ENCODE peak calls at places on chromosomes 7 and 10, in four cellular contexts. R is Caco-2, A is choroid plexus epithelial cell, E is ovary. I is an unnamed sample.

GRCh38 chr10:9709849-9710248 is 1307.8 kb upstream of the CELF2 start:
- DNase-seq in A (peak), E (no peak), R (no peak), I (no peak)

GRCh38 chr10:90964781-90965462 is 44.0 kb upstream of the ANKRD1 start:
- DNase-seq in R (no peak), E (no peak), A (no peak), I (no peak)

GRCh38 chr10:13759167-13759566 is 172.4 kb downstream of the PRPF18 start:
- DNase-seq in E (no peak), A (no peak), R (no peak), I (no peak)

GRCh38 chr10:102802920-102803534 is 34.2 kb downstream of the CYP17A1 start:
- DNase-seq in R (no peak), A (peak), E (peak), I (peak)

GRCh38 chr7:138396251-138397070 is 63.6 kb upstream of the TRIM24 start:
- DNase-seq in R (peak), E (no peak), A (no peak), I (no peak)

GRCh38 chr7:36967387-36967786 is 243.1 kb upstream of the AOAH start:
- DNase-seq in A (peak), E (peak), R (peak), I (peak)

GRCh38 chr7:953547-954327 is 743 bp downstream of the ADAP1 start:
- DNase-seq in A (no peak), E (peak), R (peak), I (no peak)

GRCh38 chr7:134435161-134435920 is 23.6 kb downstream of the AKR1B1 start:
- DNase-seq in E (no peak), R (peak), A (peak), I (no peak)

GRCh38 chr7:52764502-52765169 is 270.8 kb upstream of the POM121L12 start:
- DNase-seq in A (no peak), R (no peak), E (no peak), I (no peak)

GRCh38 chr7:30548762-30549344 is 44.2 kb upstream of the GGCT start:
- DNase-seq in E (peak), R (peak), A (peak), I (no peak)

GRCh38 chr10:35382096-35382495 is 45.8 kb downstream of the CCNY start:
- DNase-seq in E (no peak), R (no peak), A (no peak), I (no peak)

GRCh38 chr10:2097937-2098336 is 360.6 kb upstream of the ADARB2 start:
- DNase-seq in E (no peak), A (no peak), R (no peak), I (no peak)

GRCh38 chr7:2231992-2232765 is 566 bp downstream of the MAD1L1 start:
- DNase-seq in E (no peak), R (no peak), A (peak), I (no peak)

GRCh38 chr10:69503001-69503895 is 52.0 kb downstream of the TSPAN15 start:
- DNase-seq in R (no peak), A (no peak), E (no peak), I (no peak)

GRCh38 chr10:105727131-105727530 is 1086.0 kb downstream of the SORCS3 start:
- DNase-seq in E (no peak), A (no peak), R (no peak), I (no peak)

GRCh38 chr7:81715984-81716588 is 53.8 kb downstream of the HGF start:
- DNase-seq in R (peak), A (peak), E (no peak), I (no peak)

GRCh38 chr7:120603366-120603765 is 254.6 kb downstream of the TSPAN12 start:
- DNase-seq in E (no peak), A (no peak), R (no peak), I (no peak)

GRCh38 chr10:63438506-63439498 is 27.0 kb downstream of the JMJD1C start:
- DNase-seq in A (peak), R (peak), E (no peak), I (no peak)

GRCh38 chr7:13603661-13604060 is 385.8 kb downstream of the ETV1 start:
- DNase-seq in E (no peak), A (no peak), R (no peak), I (no peak)

GRCh38 chr7:22896917-22897316 is 74.3 kb upstream of the TOMM7 start:
- DNase-seq in A (no peak), R (peak), E (no peak), I (no peak)

GRCh38 chr10:31299119-31299518 is 19.9 kb upstream of the ZEB1 start:
- DNase-seq in E (no peak), R (no peak), A (peak), I (no peak)

GRCh38 chr7:61111-61510 is 131.3 kb upstream of the FAM20C start:
- DNase-seq in A (no peak), R (no peak), E (peak), I (no peak)

GRCh38 chr7:127348247-127348631 is 44.3 kb downstream of the ZNF800 start:
- DNase-seq in E (no peak), A (no peak), R (no peak), I (no peak)
- H3K4me3 ChIP-seq in E (peak), A (peak), R (peak), I (peak)

GRCh38 chr10:25934673-25935139 is 677 bp downstream of the MYO3A start:
- DNase-seq in A (no peak), E (no peak), R (no peak), I (no peak)

DNA sequence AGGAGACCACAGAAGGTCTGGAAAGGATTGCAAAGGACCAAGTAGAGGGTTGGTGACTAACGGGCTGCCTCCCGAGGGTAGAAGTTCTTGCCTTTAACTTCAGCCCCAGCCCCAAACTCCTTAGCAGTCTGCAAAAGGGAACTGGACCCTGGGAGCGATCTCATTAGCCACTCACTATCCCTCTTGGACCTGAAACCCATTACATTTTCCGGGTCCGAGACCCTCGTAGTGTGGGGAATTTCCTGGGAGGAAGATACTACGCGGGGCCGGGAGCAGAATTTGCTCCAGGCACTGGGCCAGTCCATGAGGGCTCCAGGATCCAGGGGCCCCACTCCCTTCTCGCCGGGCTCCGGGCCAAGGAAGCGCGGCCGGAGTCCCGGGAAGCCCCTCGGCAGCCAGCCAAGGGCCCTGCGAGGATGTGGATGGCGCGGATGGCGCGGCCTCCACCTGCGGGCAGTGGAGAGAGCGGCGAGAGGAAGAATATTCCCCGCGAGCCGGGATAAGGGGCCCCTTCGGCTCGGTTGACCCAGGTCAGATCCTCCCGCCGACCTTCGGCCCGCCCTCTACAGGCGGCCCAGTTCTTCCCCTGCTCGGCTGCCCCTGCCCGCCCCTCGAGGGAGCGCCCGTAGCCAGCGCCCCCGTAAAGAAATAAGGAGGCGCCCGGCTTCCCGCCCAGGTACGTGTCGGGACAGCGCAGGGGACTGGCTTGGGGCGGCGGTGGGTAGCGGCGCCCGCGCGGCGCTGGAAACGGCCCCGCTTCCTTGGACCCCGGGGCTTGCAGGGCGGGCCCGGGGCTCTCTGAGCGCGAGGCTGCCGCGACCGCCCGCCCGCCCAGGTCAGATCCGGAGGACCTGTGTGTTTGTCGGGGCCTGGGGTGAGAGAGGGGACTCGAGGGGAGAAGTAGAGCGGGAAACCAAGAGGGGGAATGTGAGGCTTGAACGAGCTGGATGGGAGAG is at the start of gene MYO3A:
- DNase-seq in E (no peak), R (no peak), A (no peak), I (no peak)
- H3K4me3 ChIP-seq in E (no peak), R (no peak), A (no peak), I (no peak)

GRCh38 chr7:129188892-129189660 is 643 bp downstream of the SMO start:
- DNase-seq in A (peak), R (peak), E (peak), I (no peak)

GRCh38 chr7:129189661-129190310 is 1.4 kb downstream of the SMO start:
- DNase-seq in A (peak), R (no peak), E (no peak), I (no peak)

GRCh38 chr7:129188372-129188891 is at the start of gene SMO:
- DNase-seq in R (peak), E (peak), A (peak), I (no peak)

GRCh38 chr7:129186749-129187260 is 1.6 kb upstream of the SMO start:
- DNase-seq in A (no peak), R (no peak), E (no peak), I (no peak)

DNA sequence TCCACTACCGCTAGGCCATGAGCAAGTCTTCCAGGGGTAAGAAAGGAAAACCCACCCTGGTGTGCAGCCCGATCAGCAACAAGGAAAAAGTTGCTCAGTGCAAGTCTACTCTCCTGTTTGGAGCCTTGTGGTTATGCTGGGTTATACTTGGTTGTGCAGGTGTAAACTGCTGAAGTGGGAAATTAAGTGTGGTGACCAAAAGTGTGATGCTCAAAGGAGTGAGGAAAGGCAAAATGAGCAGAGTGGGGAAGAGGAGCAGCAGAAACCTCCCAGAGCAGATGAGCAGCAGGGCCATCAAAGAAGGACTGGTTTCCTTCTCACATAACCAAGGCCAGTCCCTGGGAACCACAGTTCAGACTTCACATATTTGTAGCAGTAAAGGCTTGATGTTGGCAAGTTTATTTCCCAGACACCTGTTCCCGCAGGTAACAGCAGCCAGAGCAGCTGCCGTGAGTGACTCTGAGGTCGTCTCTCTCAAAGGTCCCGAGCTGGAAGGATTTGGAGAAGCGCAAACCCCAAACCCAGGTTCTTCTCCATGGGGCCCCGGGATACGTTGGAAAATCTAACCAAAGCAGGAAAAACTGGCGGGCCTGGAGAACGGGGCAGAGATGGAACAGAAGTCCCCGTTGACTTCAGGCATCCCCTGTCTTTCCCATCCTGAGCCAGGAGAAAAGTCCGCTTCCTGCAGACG is 607 bp upstream of the SMO start:
- DNase-seq in A (no peak), E (no peak), R (no peak), I (no peak)
- H3K4me3 ChIP-seq in A (peak), E (peak), R (peak), I (peak)

DNA sequence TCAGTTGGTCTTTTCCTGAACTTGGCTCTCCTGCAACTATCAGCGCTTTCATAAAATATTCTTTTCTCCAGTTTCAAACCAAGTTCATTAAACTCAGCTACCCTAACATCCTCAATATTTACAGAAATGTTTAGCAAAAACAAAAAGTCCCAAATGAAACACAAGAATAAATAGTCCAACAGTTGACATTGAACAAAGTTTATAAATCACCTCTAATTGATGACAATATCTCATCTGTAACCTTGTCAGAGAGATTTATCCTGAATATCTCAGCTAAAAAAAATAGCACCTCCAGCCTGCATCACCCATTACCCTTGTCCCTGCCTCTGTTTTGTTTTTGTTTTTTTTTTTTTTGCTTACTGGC is 76.1 kb downstream of the ANK3 start:
- DNase-seq in E (no peak), A (no peak), R (no peak), I (no peak)
- H3K4me3 ChIP-seq in E (no peak), A (no peak), R (no peak), I (no peak)

GRCh38 chr7:130490287-130490686 is 1.6 kb upstream of the MEST start:
- DNase-seq in A (no peak), E (no peak), R (no peak), I (no peak)
- H3K4me3 ChIP-seq in A (peak), E (no peak), R (no peak), I (no peak)

DNA sequence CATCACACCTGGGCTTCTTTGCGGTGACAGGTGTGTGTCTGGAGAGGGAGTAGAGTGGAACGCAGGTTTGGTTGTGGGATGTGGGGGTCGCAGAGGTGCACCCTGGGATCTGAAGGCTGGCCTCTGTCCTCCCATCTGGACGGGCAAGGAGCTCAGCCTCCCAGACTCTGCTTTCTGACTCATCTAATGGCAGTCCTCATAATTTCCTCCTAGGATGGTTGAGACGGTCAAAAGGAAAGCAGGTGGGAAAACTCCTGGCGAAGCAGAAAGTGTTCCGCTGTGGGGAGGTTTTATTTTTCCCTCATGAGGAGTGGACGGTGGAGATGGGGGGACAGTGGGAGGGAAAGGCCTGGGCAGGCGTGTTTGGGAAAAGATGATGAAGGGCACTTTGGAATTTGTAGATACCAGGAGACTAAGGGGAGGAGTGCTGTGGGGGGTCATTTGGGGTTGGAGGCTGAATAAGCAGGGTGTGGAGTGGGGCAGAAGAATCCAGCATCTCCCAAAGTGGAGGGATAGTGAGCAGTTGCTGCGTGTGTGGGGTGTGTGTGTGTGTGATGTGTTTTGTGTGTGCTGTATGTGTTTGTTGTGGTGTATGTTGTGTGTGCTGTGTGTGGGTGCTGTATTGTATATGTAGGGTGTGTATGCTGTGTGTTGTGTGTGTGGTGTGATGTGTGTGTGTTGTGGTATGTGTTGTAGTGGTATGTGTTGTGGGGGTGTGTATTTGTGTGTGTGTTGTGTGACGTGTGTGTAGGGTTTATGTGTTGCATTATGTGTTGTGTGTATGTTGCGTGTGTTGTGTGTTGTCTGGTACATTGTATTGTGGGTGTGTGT is 97.2 kb upstream of the PODXL start:
- DNase-seq in E (no peak), A (no peak), R (peak), I (no peak)
- H3K4me3 ChIP-seq in E (no peak), A (no peak), R (peak), I (no peak)

GRCh38 chr7:157336383-157337315 is at the start of gene DNAJB6:
- DNase-seq in E (peak), A (peak), R (peak), I (peak)

GRCh38 chr7:157339777-157340677 is 3.2 kb downstream of the DNAJB6 start:
- DNase-seq in A (peak), R (peak), E (peak), I (peak)

GRCh38 chr7:157335991-157336382 is 817 bp upstream of the DNAJB6 start:
- DNase-seq in R (peak), E (peak), A (no peak), I (no peak)

GRCh38 chr7:157335256-157335655 is 1.5 kb upstream of the DNAJB6 start:
- DNase-seq in E (no peak), A (no peak), R (no peak), I (no peak)

GRCh38 chr7:157337316-157338149 is 729 bp downstream of the DNAJB6 start:
- DNase-seq in E (peak), A (peak), R (peak), I (peak)
- H3K4me3 ChIP-seq in E (peak), A (peak), R (peak), I (peak)

I was measured in skeletal muscle cell.